ENCODE peak calls at places on chromosomes 5 and 9, in ten cellular contexts. Q is tibial nerve, M is H54, Y is A549, E is K562, G is HCT116, U is endothelial cell of umbilical vein, I is ovary, H is Peyer's patch, N is GM12892. L is an unnamed sample.

GRCh38 chr5:93150311-93151012 is 430.6 kb downstream of the NR2F1-AS1 start:
- DNase-seq in Q (no peak), N (no peak), Y (peak), I (no peak), M (peak), E (no peak), G (no peak), U (no peak), H (no peak), L (no peak)

GRCh38 chr5:5658226-5658625 is 235.7 kb downstream of the ICE1 start:
- DNase-seq in M (peak), H (peak), N (no peak), Q (no peak), I (no peak), E (no peak), U (no peak), Y (peak), G (no peak), L (no peak)

GRCh38 chr5:75389430-75389829 is 52.4 kb downstream of the HMGCR start:
- DNase-seq in Q (no peak), Y (no peak), I (no peak), H (no peak), G (no peak), N (no peak), M (no peak), E (no peak), U (no peak), L (no peak)

GRCh38 chr5:92560698-92561361 is 1020.2 kb downstream of the NR2F1-AS1 start:
- DNase-seq in H (no peak), E (no peak), U (no peak), Y (peak), N (no peak), G (peak), Q (no peak), M (no peak), I (no peak), L (no peak)

GRCh38 chr5:60487885-60488425 is 212.0 kb downstream of the DEPDC1B start:
- DNase-seq in H (no peak), E (no peak), M (no peak), G (no peak), N (no peak), Y (peak), I (no peak), U (no peak), Q (no peak), L (no peak)

GRCh38 chr5:81848368-81848767 is 97.5 kb upstream of the SSBP2 start:
- DNase-seq in E (no peak), I (no peak), H (peak), M (no peak), G (no peak), U (peak), N (no peak), Q (no peak), Y (no peak), L (no peak)

GRCh38 chr5:82808960-82809359 is 268.2 kb downstream of the TMEM167A start:
- DNase-seq in Y (no peak), N (no peak), M (no peak), I (no peak), Q (no peak), U (no peak), H (peak), E (no peak), G (no peak), L (no peak)

GRCh38 chr5:117652001-117652639 is 1077.5 kb upstream of the SEMA6A start:
- DNase-seq in Y (no peak), Q (no peak), U (no peak), M (no peak), E (no peak), N (no peak), I (no peak), H (no peak), G (no peak), L (no peak)

GRCh38 chr5:119274024-119274766 is 81.6 kb upstream of the TNFAIP8 start:
- DNase-seq in G (peak), Q (no peak), Y (peak), N (no peak), I (no peak), M (no peak), U (no peak), E (no peak), H (peak), L (peak)

GRCh38 chr5:168346417-168346816 is 55.0 kb downstream of the WWC1 start:
- DNase-seq in U (no peak), E (no peak), Q (no peak), M (no peak), Y (no peak), I (no peak), N (no peak), G (no peak), H (no peak), L (no peak)

GRCh38 chr5:82365744-82366228 is 87.6 kb upstream of the RPS23 start:
- DNase-seq in U (no peak), E (no peak), N (no peak), Q (no peak), Y (peak), G (peak), H (no peak), I (no peak), M (no peak), L (peak)

GRCh38 chr5:31477516-31477915 is 54.4 kb downstream of the DROSHA start:
- DNase-seq in N (no peak), G (no peak), I (no peak), Q (no peak), Y (no peak), M (no peak), H (no peak), U (no peak), E (no peak), L (no peak)

GRCh38 chr5:100827481-100827889 is 75.6 kb downstream of the ST8SIA4 start:
- DNase-seq in U (peak), N (no peak), I (no peak), G (no peak), Y (peak), E (no peak), H (peak), Q (no peak), M (no peak), L (no peak)

GRCh38 chr9:35814106-35814840 is 569 bp downstream of the HINT2 start:
- DNase-seq in U (peak), Q (peak), Y (peak), M (no peak), I (peak), G (no peak), H (peak), N (peak), E (peak), L (peak)

GRCh38 chr9:114459464-114459863 is 45.8 kb downstream of the WHRN start:
- DNase-seq in U (no peak), M (no peak), Y (no peak), I (no peak), H (no peak), G (no peak), N (no peak), E (no peak), Q (no peak), L (no peak)

GRCh38 chr5:39759696-39760095 is 334.9 kb upstream of the DAB2 start:
- DNase-seq in I (no peak), H (no peak), Y (no peak), U (no peak), E (no peak), Q (no peak), G (no peak), N (no peak), M (no peak), L (no peak)

GRCh38 chr9:90974643-90975245 is 173.1 kb downstream of the SYK start:
- DNase-seq in I (no peak), G (no peak), U (no peak), Y (no peak), H (no peak), Q (no peak), E (no peak), N (no peak), M (no peak), L (no peak)

GRCh38 chr5:146428658-146429057 is 18.5 kb upstream of the TCERG1 start:
- DNase-seq in G (no peak), M (no peak), I (no peak), E (no peak), H (peak), Y (no peak), N (no peak), Q (no peak), U (no peak), L (no peak)

GRCh38 chr5:26872337-26872736 is 166.0 kb downstream of the CDH9 start:
- DNase-seq in G (no peak), M (no peak), I (no peak), U (no peak), Y (no peak), H (no peak), E (no peak), Q (no peak), N (no peak), L (no peak)

GRCh38 chr9:126516936-126517750 is 96.6 kb upstream of the LMX1B start:
- DNase-seq in M (peak), Q (peak), H (peak), G (peak), E (no peak), Y (peak), I (peak), N (no peak), U (peak), L (no peak)

GRCh38 chr9:78601957-78602565 is 305.1 kb downstream of the PSAT1 start:
- DNase-seq in G (peak), M (peak), U (peak), E (peak), H (no peak), Y (peak), N (no peak), I (no peak), Q (no peak), L (no peak)

GRCh38 chr5:176501333-176501732 is 35.9 kb downstream of the RNF44 start:
- DNase-seq in M (no peak), Y (no peak), E (no peak), N (no peak), Q (no peak), I (no peak), H (no peak), U (no peak), G (no peak), L (no peak)

GRCh38 chr9:70861797-70862196 is 259.6 kb downstream of the TRPM3 start:
- DNase-seq in Q (no peak), N (no peak), Y (no peak), G (no peak), H (no peak), U (no peak), M (no peak), E (no peak), I (no peak), L (no peak)

GRCh38 chr5:97480313-97480712 is 297.3 kb upstream of the RIOK2 start:
- DNase-seq in E (no peak), U (no peak), Q (no peak), I (no peak), H (no peak), M (no peak), N (no peak), Y (no peak), G (no peak), L (no peak)

GRCh38 chr5:1494780-1495524 is 28.8 kb downstream of the LPCAT1 start:
- DNase-seq in N (no peak), H (peak), Q (no peak), I (no peak), Y (no peak), M (no peak), G (no peak), E (no peak), U (no peak), L (no peak)

GRCh38 chr9:65404232-65405006 is 119.4 kb upstream of the FOXD4L5 start:
- DNase-seq in M (no peak), Y (no peak), U (no peak), I (no peak), G (no peak), E (no peak), Q (no peak), H (no peak), N (no peak), L (no peak)

GRCh38 chr9:129884220-129885017 is 49.2 kb downstream of the USP20 start:
- DNase-seq in E (peak), U (peak), M (peak), Y (peak), Q (peak), I (peak), N (peak), H (peak), G (peak), L (peak)

GRCh38 chr5:73706963-73707362 is 81.0 kb downstream of the ARHGEF28 start:
- DNase-seq in I (no peak), M (no peak), N (no peak), Y (no peak), G (no peak), H (no peak), U (no peak), Q (no peak), E (no peak), L (no peak)

GRCh38 chr9:135343733-135344522 is 135.7 kb upstream of the PPP1R26 start:
- DNase-seq in Y (peak), I (peak), H (peak), N (peak), Q (peak), M (peak), G (peak), E (peak), U (peak), L (peak)

GRCh38 chr9:8555767-8556500 is 756.4 kb upstream of the DMAC1 start:
- DNase-seq in Q (no peak), E (no peak), I (no peak), G (no peak), N (no peak), U (no peak), Y (no peak), H (no peak), M (no peak), L (no peak)

GRCh38 chr5:167587768-167588167 is 703.7 kb upstream of the WWC1 start:
- DNase-seq in H (no peak), G (peak), M (peak), N (no peak), E (no peak), U (no peak), Y (peak), I (no peak), Q (no peak), L (no peak)

GRCh38 chr9:94918038-94918753 is 191.7 kb downstream of the AOPEP start:
- DNase-seq in G (no peak), Q (no peak), E (no peak), Y (peak), M (no peak), U (no peak), I (no peak), H (no peak), N (no peak), L (no peak)

GRCh38 chr5:123391009-123391408 is 32.2 kb downstream of the CEP120 start:
- DNase-seq in N (no peak), Q (no peak), M (no peak), E (no peak), G (no peak), H (no peak), Y (no peak), U (no peak), I (no peak), L (no peak)

DNA sequence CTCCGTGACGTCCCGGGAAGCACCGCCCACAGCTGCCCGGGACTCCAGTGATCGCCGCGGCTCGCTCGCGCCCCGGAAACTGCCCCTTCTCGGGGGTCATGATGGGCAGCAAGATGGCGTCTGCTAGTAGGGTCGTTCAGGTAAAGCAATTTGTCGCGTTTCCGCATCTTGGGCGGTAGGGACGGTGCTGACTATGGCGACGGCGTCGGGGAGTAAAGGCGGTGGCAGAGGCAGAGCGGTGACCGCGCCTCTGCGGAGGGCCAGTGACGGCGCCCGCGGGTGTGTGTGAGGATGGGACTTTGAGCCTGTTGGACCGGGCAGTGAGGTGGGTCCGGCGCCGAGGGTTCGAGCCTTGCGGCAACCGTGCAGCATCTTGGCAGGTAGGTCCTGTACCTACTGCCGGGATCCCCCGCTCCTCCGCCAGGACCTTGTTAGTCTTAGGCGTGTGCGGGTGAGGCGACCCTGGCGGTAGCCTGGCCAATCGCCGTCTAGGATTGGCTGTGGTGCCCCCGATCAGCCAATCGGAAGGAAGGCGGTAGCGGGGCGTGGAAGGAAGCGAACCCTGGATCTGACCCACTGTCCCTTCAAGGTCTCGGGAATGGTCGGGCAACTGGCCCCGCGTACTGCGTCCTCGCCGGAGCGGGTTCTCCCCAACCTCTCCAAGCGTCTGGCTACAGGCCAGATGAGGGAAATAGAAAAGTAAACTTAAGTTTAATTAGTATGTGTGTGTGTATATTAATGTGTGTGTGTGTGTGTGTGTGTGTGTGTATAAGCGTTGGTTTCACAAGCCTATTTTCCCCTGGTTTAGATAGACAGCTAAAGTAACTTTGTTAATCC is 16.7 kb upstream of the CDK7 start:
- DNase-seq in E (peak), M (peak), H (peak), Q (peak), N (peak), G (peak), I (peak), U (peak), Y (peak), L (peak)
- TF ChIP-seq POLR2A in E (peak), M (peak), H (peak), Q (peak), N (peak), G (peak), I (peak), U (peak), Y (peak), L (peak)

DNA sequence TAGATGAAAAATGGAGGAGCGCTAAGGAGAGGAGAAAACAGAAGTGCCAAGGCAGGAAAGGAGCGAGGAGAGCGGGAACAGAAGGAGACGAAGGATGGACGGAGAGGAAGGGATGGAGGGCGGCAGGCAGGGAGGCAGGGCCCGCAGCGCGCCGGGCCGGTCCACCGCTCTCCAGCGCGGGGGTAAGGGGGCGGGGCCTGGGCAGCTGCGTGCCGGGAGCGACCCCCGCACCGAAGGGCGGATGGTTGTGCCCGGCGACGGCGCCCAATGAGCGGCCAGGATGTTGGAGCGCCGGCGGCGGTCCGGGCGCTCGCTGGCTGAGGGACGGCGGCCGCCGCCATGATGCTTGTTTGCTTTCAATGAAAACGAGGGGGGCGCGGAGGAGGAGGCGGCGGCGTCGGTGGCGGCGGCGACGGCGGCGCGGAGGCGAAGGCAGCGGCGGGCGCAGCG is at the start of gene CNOT6:
- DNase-seq in E (peak), H (peak), N (peak), Q (peak), I (peak), Y (peak), U (peak), G (peak), M (peak), L (peak)
- TF ChIP-seq POLR2A in E (peak), H (no peak), N (peak), Q (peak), I (no peak), Y (peak), U (no peak), G (peak), M (peak), L (peak)

GRCh38 chr5:80255752-80256479 is at the start of gene SERINC5:
- DNase-seq in U (peak), G (peak), E (peak), M (peak), Y (peak), H (peak), Q (peak), I (peak), N (peak), L (peak)
- TF ChIP-seq POLR2A in U (peak), G (peak), E (peak), M (peak), Y (peak), H (peak), Q (peak), I (peak), N (peak), L (peak)

GRCh38 chr5:139293199-139293503 is 389 bp upstream of the MATR3 start:
- DNase-seq in Y (no peak), N (no peak), Q (no peak), H (no peak), M (no peak), U (no peak), E (no peak), I (no peak), G (no peak), L (no peak)
- TF ChIP-seq POLR2A in Y (no peak), N (no peak), Q (no peak), H (no peak), M (no peak), U (no peak), E (no peak), I (no peak), G (no peak), L (no peak)

GRCh38 chr9:127566351-127567001 is 45.6 kb upstream of the STXBP1 start:
- DNase-seq in Y (no peak), E (no peak), H (peak), U (no peak), Q (no peak), N (no peak), M (no peak), I (no peak), G (no peak), L (peak)
- TF ChIP-seq POLR2A in Y (no peak), E (no peak), H (peak), U (no peak), Q (no peak), N (no peak), M (no peak), I (no peak), G (no peak), L (no peak)

DNA sequence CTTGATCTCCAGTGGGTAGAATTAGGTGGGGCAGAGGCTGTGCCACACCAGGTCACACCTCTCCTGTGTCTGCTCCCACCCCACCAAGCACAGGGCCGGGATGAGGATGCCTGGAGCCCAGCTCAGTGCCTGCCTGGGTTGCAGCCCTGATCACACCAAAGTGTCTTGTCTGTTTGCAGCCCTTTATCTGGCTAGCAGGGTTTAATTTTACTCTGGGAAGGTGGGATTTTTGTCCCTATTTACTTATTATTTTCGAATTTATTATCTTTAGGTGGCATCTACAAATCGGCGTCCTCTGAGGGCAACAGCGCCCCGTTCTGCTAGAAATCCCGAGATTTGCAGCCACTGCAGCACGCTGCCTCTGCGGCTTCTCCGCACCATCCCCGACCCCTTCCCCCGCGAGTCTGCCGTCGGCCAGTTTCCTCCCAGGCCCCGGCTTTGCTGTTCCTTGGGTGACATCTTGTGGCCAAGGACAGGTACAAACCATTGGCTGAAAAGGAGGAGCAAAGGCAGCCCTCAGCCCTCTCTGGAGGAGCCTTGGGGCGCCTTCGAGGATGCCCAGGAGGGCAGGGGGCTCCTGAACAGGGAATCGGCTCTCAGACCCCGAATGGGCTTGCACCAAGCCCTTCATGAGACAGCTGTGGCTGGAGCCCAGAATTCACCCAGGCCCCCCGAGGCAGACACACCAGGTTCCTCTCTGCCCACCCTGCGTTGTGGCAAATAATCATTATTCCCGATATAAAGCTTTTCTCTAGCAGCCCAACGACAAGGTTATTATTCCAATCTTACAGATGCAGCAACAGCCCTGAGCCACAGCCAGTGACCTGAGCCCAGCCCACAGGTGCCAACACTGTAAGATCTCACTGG is 113.0 kb downstream of the GAPVD1 start:
- DNase-seq in Y (peak), N (peak), U (peak), E (peak), Q (no peak), G (peak), H (peak), M (peak), I (peak), L (peak)
- TF ChIP-seq POLR2A in Y (no peak), N (no peak), U (no peak), E (no peak), Q (no peak), G (no peak), H (no peak), M (no peak), I (no peak), L (no peak)

GRCh38 chr5:150137168-150137957 is 18.3 kb downstream of the PDGFRB start:
- DNase-seq in Y (no peak), N (no peak), Q (no peak), I (peak), H (no peak), G (no peak), M (no peak), E (no peak), U (peak), L (peak)
- TF ChIP-seq POLR2A in Y (no peak), N (no peak), Q (no peak), I (no peak), H (no peak), G (no peak), M (no peak), E (no peak), U (no peak), L (peak)

L was measured in right lobe of liver.